ENCODE peak calls at places on chromosome 16, in six cellular contexts. One of them, this sample, is unnamed. For H4K20me1, the result is how much of the 10 kb centered on the place peaks cover.

GRCh38 chr16:1979271-1980025 is 1.8 kb downstream of the NOXO1 start:
- DNase-seq in keratinocyte: no peak
- DNase-seq in astrocyte: no peak
- DNase-seq in SK-N-SH: no peak
- DNase-seq in IMR-90: no peak
- DNase-seq in neural progenitor cell: peak
- DNase-seq in this sample: no peak

GRCh38 chr16:74146643-74147042 is 150.0 kb upstream of the PSMD7 start:
- DNase-seq in keratinocyte: no peak
- DNase-seq in astrocyte: no peak
- DNase-seq in SK-N-SH: no peak
- DNase-seq in IMR-90: no peak
- DNase-seq in neural progenitor cell: no peak
- DNase-seq in this sample: no peak

GRCh38 chr16:17467923-17468540 is 2.7 kb downstream of the XYLT1 start:
- DNase-seq in keratinocyte: no peak
- DNase-seq in astrocyte: peak
- DNase-seq in SK-N-SH: peak
- DNase-seq in IMR-90: peak
- DNase-seq in neural progenitor cell: peak
- DNase-seq in this sample: peak

GRCh38 chr16:5882087-5882661 is 784.6 kb upstream of the EEF2KMT start:
- DNase-seq in keratinocyte: no peak
- DNase-seq in astrocyte: no peak
- DNase-seq in SK-N-SH: no peak
- DNase-seq in IMR-90: no peak
- DNase-seq in neural progenitor cell: no peak
- DNase-seq in this sample: no peak

GRCh38 chr16:66342294-66342900 is 24.1 kb upstream of the CDH5 start:
- DNase-seq in keratinocyte: no peak
- DNase-seq in astrocyte: no peak
- DNase-seq in SK-N-SH: peak
- DNase-seq in IMR-90: no peak
- DNase-seq in neural progenitor cell: peak
- DNase-seq in this sample: peak

GRCh38 chr16:25827709-25828108 is 135.9 kb downstream of the HS3ST4 start:
- DNase-seq in keratinocyte: no peak
- DNase-seq in astrocyte: no peak
- DNase-seq in SK-N-SH: no peak
- DNase-seq in IMR-90: no peak
- DNase-seq in neural progenitor cell: no peak
- DNase-seq in this sample: no peak

GRCh38 chr16:87371261-87371866 is 12.2 kb downstream of the FBXO31 start:
- DNase-seq in keratinocyte: no peak
- DNase-seq in astrocyte: no peak
- DNase-seq in SK-N-SH: peak
- DNase-seq in IMR-90: no peak
- DNase-seq in neural progenitor cell: peak
- DNase-seq in this sample: no peak

GRCh38 chr16:69351309-69352027 is at the start of gene TMED6:
- DNase-seq in keratinocyte: no peak
- DNase-seq in astrocyte: no peak
- DNase-seq in SK-N-SH: no peak
- DNase-seq in IMR-90: no peak
- DNase-seq in neural progenitor cell: no peak
- DNase-seq in this sample: no peak

GRCh38 chr16:86566966-86567700 is 504 bp downstream of the FOXC2 start:
- DNase-seq in keratinocyte: no peak
- DNase-seq in astrocyte: peak
- DNase-seq in SK-N-SH: no peak
- DNase-seq in IMR-90: peak
- DNase-seq in neural progenitor cell: peak
- DNase-seq in this sample: no peak

GRCh38 chr16:69406780-69407331 is 17.6 kb upstream of the CYB5B start:
- DNase-seq in keratinocyte: no peak
- DNase-seq in astrocyte: no peak
- DNase-seq in SK-N-SH: no peak
- DNase-seq in IMR-90: no peak
- DNase-seq in neural progenitor cell: no peak
- DNase-seq in this sample: peak

GRCh38 chr16:86251682-86252081 is 258.6 kb upstream of the FOXF1 start:
- DNase-seq in keratinocyte: no peak
- DNase-seq in astrocyte: no peak
- DNase-seq in SK-N-SH: no peak
- DNase-seq in IMR-90: peak
- DNase-seq in neural progenitor cell: no peak
- DNase-seq in this sample: no peak

GRCh38 chr16:19520861-19521331 is 1.0 kb downstream of the GDE1 start:
- DNase-seq in keratinocyte: no peak
- DNase-seq in astrocyte: peak
- DNase-seq in SK-N-SH: no peak
- DNase-seq in IMR-90: peak
- DNase-seq in neural progenitor cell: no peak
- DNase-seq in this sample: peak
- H2AFZ ChIP-seq in keratinocyte: no peak
- H2AFZ ChIP-seq in astrocyte: peak
- H2AFZ ChIP-seq in SK-N-SH: peak
- H2AFZ ChIP-seq in IMR-90: no peak
- H2AFZ ChIP-seq in neural progenitor cell: no peak
- H2AFZ ChIP-seq in this sample: no peak

GRCh38 chr16:57530531-57531252 is 5.7 kb downstream of the CCDC102A start:
- DNase-seq in keratinocyte: no peak
- DNase-seq in astrocyte: no peak
- DNase-seq in SK-N-SH: peak
- DNase-seq in IMR-90: no peak
- DNase-seq in neural progenitor cell: no peak
- DNase-seq in this sample: no peak

GRCh38 chr16:57531635-57532220 is 4.6 kb downstream of the CCDC102A start:
- DNase-seq in keratinocyte: no peak
- DNase-seq in astrocyte: no peak
- DNase-seq in SK-N-SH: peak
- DNase-seq in IMR-90: no peak
- DNase-seq in neural progenitor cell: no peak
- DNase-seq in this sample: no peak

GRCh38 chr16:57530104-57530522 is 6.3 kb downstream of the CCDC102A start:
- DNase-seq in keratinocyte: no peak
- DNase-seq in astrocyte: peak
- DNase-seq in SK-N-SH: peak
- DNase-seq in IMR-90: peak
- DNase-seq in neural progenitor cell: no peak
- DNase-seq in this sample: no peak

GRCh38 chr16:57532251-57532625 is 4.1 kb downstream of the CCDC102A start:
- DNase-seq in keratinocyte: no peak
- DNase-seq in astrocyte: no peak
- DNase-seq in SK-N-SH: peak
- DNase-seq in IMR-90: no peak
- DNase-seq in neural progenitor cell: no peak
- DNase-seq in this sample: peak

GRCh38 chr16:57531253-57531575 is 5.2 kb downstream of the CCDC102A start:
- DNase-seq in keratinocyte: no peak
- DNase-seq in astrocyte: no peak
- DNase-seq in SK-N-SH: peak
- DNase-seq in IMR-90: no peak
- DNase-seq in neural progenitor cell: no peak
- DNase-seq in this sample: no peak
- H3K27ac ChIP-seq in keratinocyte: no peak
- H3K27ac ChIP-seq in astrocyte: no peak
- H3K27ac ChIP-seq in SK-N-SH: no peak
- H3K27ac ChIP-seq in IMR-90: no peak
- H3K27ac ChIP-seq in neural progenitor cell: no peak
- H3K27ac ChIP-seq in this sample: no peak

GRCh38 chr16:22315979-22316378 is 18.8 kb downstream of the POLR3E start:
- DNase-seq in keratinocyte: no peak
- DNase-seq in astrocyte: no peak
- DNase-seq in SK-N-SH: no peak
- DNase-seq in IMR-90: no peak
- DNase-seq in neural progenitor cell: no peak
- DNase-seq in this sample: no peak
- H4K20me1 ChIP-seq in keratinocyte: under half
- H4K20me1 ChIP-seq in astrocyte: under half
- H4K20me1 ChIP-seq in SK-N-SH: under half
- H4K20me1 ChIP-seq in IMR-90: under half
- H4K20me1 ChIP-seq in neural progenitor cell: under half
- H4K20me1 ChIP-seq in this sample: under half

DNA sequence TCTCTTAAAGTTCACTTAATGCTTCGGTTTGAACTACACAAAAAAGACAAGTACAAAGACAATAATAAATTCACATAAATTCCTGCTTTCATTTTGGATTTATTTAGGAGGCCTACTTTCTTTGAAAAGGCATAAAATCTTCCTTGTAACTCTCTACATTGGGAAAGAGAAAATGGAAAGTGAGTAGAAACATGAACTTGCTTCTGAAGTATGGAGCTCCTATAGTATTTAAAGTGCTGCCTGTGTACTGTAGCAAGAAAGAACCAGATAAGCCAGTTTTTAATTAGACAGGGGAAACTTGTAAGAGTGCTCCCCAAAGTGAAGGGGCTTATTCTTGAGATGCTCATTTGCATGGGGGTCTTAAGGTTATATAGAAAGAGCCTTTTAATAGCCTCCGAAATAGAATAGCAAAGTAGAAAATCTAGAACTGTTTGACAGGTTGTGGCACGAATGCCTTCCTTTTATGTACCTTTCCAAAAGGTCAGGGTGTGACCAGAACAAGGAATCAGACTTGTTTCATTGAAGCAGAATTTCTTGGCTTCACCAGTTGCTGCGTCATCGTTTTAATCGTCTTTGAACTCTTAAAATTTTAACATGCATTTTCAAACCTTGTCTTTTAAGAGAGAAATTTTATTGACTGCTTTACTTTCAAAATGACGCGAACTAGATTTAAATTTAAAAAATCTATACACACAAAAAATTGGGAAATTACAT is 12.9 kb downstream of the GAN start:
- DNase-seq in keratinocyte: no peak
- DNase-seq in astrocyte: no peak
- DNase-seq in SK-N-SH: no peak
- DNase-seq in IMR-90: no peak
- DNase-seq in neural progenitor cell: no peak
- DNase-seq in this sample: no peak
- H2AFZ ChIP-seq in keratinocyte: no peak
- H2AFZ ChIP-seq in astrocyte: no peak
- H2AFZ ChIP-seq in SK-N-SH: no peak
- H2AFZ ChIP-seq in IMR-90: no peak
- H2AFZ ChIP-seq in neural progenitor cell: no peak
- H2AFZ ChIP-seq in this sample: no peak

GRCh38 chr16:60640038-60640437 is 1396.2 kb downstream of the CDH8 start:
- DNase-seq in keratinocyte: no peak
- DNase-seq in astrocyte: no peak
- DNase-seq in SK-N-SH: no peak
- DNase-seq in IMR-90: no peak
- DNase-seq in neural progenitor cell: no peak
- DNase-seq in this sample: no peak
- H3K27ac ChIP-seq in keratinocyte: no peak
- H3K27ac ChIP-seq in astrocyte: no peak
- H3K27ac ChIP-seq in SK-N-SH: no peak
- H3K27ac ChIP-seq in IMR-90: no peak
- H3K27ac ChIP-seq in neural progenitor cell: no peak
- H3K27ac ChIP-seq in this sample: no peak

GRCh38 chr16:8957061-8957392 is 6.7 kb downstream of the USP7 start:
- DNase-seq in keratinocyte: no peak
- DNase-seq in astrocyte: no peak
- DNase-seq in SK-N-SH: no peak
- DNase-seq in IMR-90: no peak
- DNase-seq in neural progenitor cell: no peak
- DNase-seq in this sample: no peak
- H4K20me1 ChIP-seq in keratinocyte: half or more
- H4K20me1 ChIP-seq in astrocyte: half or more
- H4K20me1 ChIP-seq in SK-N-SH: half or more
- H4K20me1 ChIP-seq in IMR-90: half or more
- H4K20me1 ChIP-seq in neural progenitor cell: half or more
- H4K20me1 ChIP-seq in this sample: half or more

GRCh38 chr16:88940196-88941050 is 36.6 kb downstream of the CBFA2T3 start:
- DNase-seq in keratinocyte: no peak
- DNase-seq in astrocyte: no peak
- DNase-seq in SK-N-SH: peak
- DNase-seq in IMR-90: no peak
- DNase-seq in neural progenitor cell: peak
- DNase-seq in this sample: no peak
- H2AFZ ChIP-seq in keratinocyte: no peak
- H2AFZ ChIP-seq in astrocyte: no peak
- H2AFZ ChIP-seq in SK-N-SH: no peak
- H2AFZ ChIP-seq in IMR-90: peak
- H2AFZ ChIP-seq in neural progenitor cell: peak
- H2AFZ ChIP-seq in this sample: no peak

GRCh38 chr16:4811773-4812172 is 9.3 kb upstream of the ROGDI start:
- DNase-seq in keratinocyte: no peak
- DNase-seq in astrocyte: no peak
- DNase-seq in SK-N-SH: no peak
- DNase-seq in IMR-90: no peak
- DNase-seq in neural progenitor cell: no peak
- DNase-seq in this sample: no peak

GRCh38 chr16:4813251-4814003 is 11.0 kb upstream of the ROGDI start:
- DNase-seq in keratinocyte: no peak
- DNase-seq in astrocyte: no peak
- DNase-seq in SK-N-SH: no peak
- DNase-seq in IMR-90: no peak
- DNase-seq in neural progenitor cell: no peak
- DNase-seq in this sample: no peak

GRCh38 chr16:4811242-4811641 is 8.8 kb upstream of the ROGDI start:
- DNase-seq in keratinocyte: no peak
- DNase-seq in astrocyte: no peak
- DNase-seq in SK-N-SH: no peak
- DNase-seq in IMR-90: no peak
- DNase-seq in neural progenitor cell: no peak
- DNase-seq in this sample: no peak

GRCh38 chr16:4814542-4815173 is 12.2 kb upstream of the ROGDI start:
- DNase-seq in keratinocyte: no peak
- DNase-seq in astrocyte: no peak
- DNase-seq in SK-N-SH: no peak
- DNase-seq in IMR-90: no peak
- DNase-seq in neural progenitor cell: no peak
- DNase-seq in this sample: no peak

GRCh38 chr16:4814046-4814445 is 11.6 kb upstream of the ROGDI start:
- DNase-seq in keratinocyte: no peak
- DNase-seq in astrocyte: no peak
- DNase-seq in SK-N-SH: no peak
- DNase-seq in IMR-90: no peak
- DNase-seq in neural progenitor cell: no peak
- DNase-seq in this sample: no peak
- H3K27ac ChIP-seq in keratinocyte: no peak
- H3K27ac ChIP-seq in astrocyte: no peak
- H3K27ac ChIP-seq in SK-N-SH: no peak
- H3K27ac ChIP-seq in IMR-90: no peak
- H3K27ac ChIP-seq in neural progenitor cell: no peak
- H3K27ac ChIP-seq in this sample: no peak

DNA sequence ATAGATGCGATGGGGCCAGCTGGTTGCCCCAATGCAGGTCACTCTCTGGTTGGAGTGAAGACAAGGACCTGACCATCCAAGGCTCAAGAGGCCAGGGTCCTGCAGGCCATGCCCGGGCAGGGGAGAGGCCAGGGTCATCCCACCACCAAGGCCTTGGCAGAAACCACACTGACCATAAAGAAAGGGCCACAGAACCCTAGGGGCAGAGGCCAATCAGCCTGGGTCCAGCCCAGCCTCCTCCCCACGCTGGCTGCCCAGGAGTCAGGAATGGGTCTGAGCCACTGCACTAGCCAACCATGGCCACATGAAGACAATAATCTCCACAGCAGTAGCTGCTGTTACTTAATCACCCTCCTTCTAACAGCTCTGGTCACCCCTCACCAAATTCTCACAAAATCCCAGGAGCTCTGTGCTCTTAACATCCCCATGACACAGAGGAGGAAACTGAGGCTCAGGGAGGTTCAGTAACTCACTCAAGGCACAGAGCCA is 10.2 kb upstream of the BCAR1 start:
- DNase-seq in keratinocyte: no peak
- DNase-seq in astrocyte: no peak
- DNase-seq in SK-N-SH: peak
- DNase-seq in IMR-90: no peak
- DNase-seq in neural progenitor cell: no peak
- DNase-seq in this sample: no peak
- H4K20me1 ChIP-seq in keratinocyte: under half
- H4K20me1 ChIP-seq in astrocyte: half or more
- H4K20me1 ChIP-seq in SK-N-SH: half or more
- H4K20me1 ChIP-seq in IMR-90: half or more
- H4K20me1 ChIP-seq in neural progenitor cell: half or more
- H4K20me1 ChIP-seq in this sample: under half